ENCODE peak calls at places on chromosomes 3 and 15, in seven cellular contexts. G, O, X, P, I, H and A are unnamed samples.

GRCh38 chr3:155252535-155252934 is 40.9 kb downstream of the STRIT1 start:
- DNase-seq in G (no peak), O (no peak), X (peak), P (no peak), I (no peak), H (no peak), A (no peak)

GRCh38 chr3:63500196-63500595 is 152.3 kb upstream of the SNTN start:
- DNase-seq in G (no peak), O (no peak), X (no peak), P (no peak), I (no peak), H (no peak), A (no peak)

GRCh38 chr15:65354835-65355172 is 23.0 kb downstream of the IGDCC3 start:
- DNase-seq in G (no peak), O (no peak), X (no peak), P (no peak), I (peak), H (no peak), A (no peak)

GRCh38 chr15:57085267-57085666 is 166.8 kb downstream of the TCF12 start:
- DNase-seq in G (no peak), O (no peak), X (peak), P (no peak), I (no peak), H (no peak), A (no peak)

GRCh38 chr15:88791637-88792036 is 11.6 kb upstream of the ACAN start:
- DNase-seq in G (no peak), O (no peak), X (peak), P (no peak), I (no peak), H (no peak), A (no peak)

GRCh38 chr15:89177633-89178306 is 43.6 kb downstream of the RLBP1 start:
- DNase-seq in G (no peak), O (peak), X (peak), P (peak), I (peak), H (peak), A (peak)

GRCh38 chr3:12049675-12050074 is 45.5 kb downstream of the SYN2 start:
- DNase-seq in G (no peak), O (no peak), X (peak), P (no peak), I (no peak), H (peak), A (no peak)

GRCh38 chr15:94692697-94693096 is 461.3 kb downstream of the MCTP2 start:
- DNase-seq in G (no peak), O (no peak), X (no peak), P (no peak), I (no peak), H (no peak), A (no peak)

GRCh38 chr3:105944721-105945120 is 75.9 kb upstream of the CBLB start:
- DNase-seq in G (no peak), O (no peak), X (peak), P (no peak), I (no peak), H (no peak), A (no peak)